ENCODE peak calls at places on chromosomes 16 and 17, in eight cellular contexts. K is fibroblast of pulmonary artery; A is uterus; I is lower leg skin; V is testis; J is heart right ventricle; X is A673; D is naive thymus-derived CD4-positive, alpha-beta T cell. B is an unnamed sample.

GRCh38 chr17:1590031-1590746 is 27.6 kb upstream of the PITPNA start:
- DNase-seq in X (peak), J (peak), D (no peak), A (peak), K (peak), I (no peak), V (peak), B (peak)

GRCh38 chr17:65243838-65244237 is 106.7 kb downstream of the RGS9 start:
- DNase-seq in J (no peak), D (no peak), A (no peak), K (peak), I (peak), X (peak), V (no peak), B (no peak)

GRCh38 chr16:81718637-81719036 is 60.5 kb upstream of the PLCG2 start:
- DNase-seq in K (no peak), J (no peak), V (no peak), X (no peak), D (no peak), I (no peak), A (no peak), B (no peak)

GRCh38 chr17:38627957-38628356 is 22.2 kb upstream of the SRCIN1 start:
- DNase-seq in J (no peak), D (no peak), V (no peak), I (peak), A (no peak), X (no peak), K (no peak), B (no peak)

GRCh38 chr16:88387177-88387576 is 4.4 kb downstream of the ZNF469 start:
- DNase-seq in D (no peak), X (no peak), A (no peak), I (no peak), V (no peak), K (no peak), J (no peak), B (no peak)

GRCh38 chr16:57502048-57502775 is 15.9 kb upstream of the DOK4 start:
- DNase-seq in V (no peak), I (no peak), K (no peak), X (no peak), A (no peak), D (no peak), J (no peak), B (no peak)

GRCh38 chr17:37713028-37713431 is 31.8 kb downstream of the HNF1B start:
- DNase-seq in I (no peak), X (no peak), J (no peak), D (no peak), K (no peak), V (no peak), A (no peak), B (no peak)

GRCh38 chr17:20852541-20853370 is 190.1 kb downstream of the USP22 start:
- DNase-seq in V (peak), J (peak), K (no peak), D (no peak), X (peak), A (peak), I (peak), B (peak)

GRCh38 chr16:16144416-16144815 is 78.9 kb downstream of the ABCC6 start:
- DNase-seq in I (no peak), K (no peak), V (no peak), J (no peak), A (no peak), D (no peak), X (no peak), B (no peak)

GRCh38 chr17:65729207-65729606 is 167.8 kb upstream of the AXIN2 start:
- DNase-seq in J (no peak), X (no peak), K (no peak), D (no peak), V (no peak), I (no peak), A (no peak), B (no peak)

GRCh38 chr16:73183678-73184092 is 135.8 kb upstream of the ZFHX3 start:
- DNase-seq in V (no peak), J (no peak), X (no peak), D (no peak), K (peak), I (no peak), A (peak), B (peak)

GRCh38 chr17:80559688-80560290 is 15.2 kb downstream of the RPTOR start:
- DNase-seq in D (no peak), K (peak), V (peak), I (peak), J (no peak), A (no peak), X (no peak), B (no peak)

GRCh38 chr17:76199466-76199865 is 40.8 kb downstream of the RNF157 start:
- DNase-seq in K (no peak), D (peak), X (no peak), J (no peak), I (no peak), A (no peak), V (no peak), B (no peak)

DNA sequence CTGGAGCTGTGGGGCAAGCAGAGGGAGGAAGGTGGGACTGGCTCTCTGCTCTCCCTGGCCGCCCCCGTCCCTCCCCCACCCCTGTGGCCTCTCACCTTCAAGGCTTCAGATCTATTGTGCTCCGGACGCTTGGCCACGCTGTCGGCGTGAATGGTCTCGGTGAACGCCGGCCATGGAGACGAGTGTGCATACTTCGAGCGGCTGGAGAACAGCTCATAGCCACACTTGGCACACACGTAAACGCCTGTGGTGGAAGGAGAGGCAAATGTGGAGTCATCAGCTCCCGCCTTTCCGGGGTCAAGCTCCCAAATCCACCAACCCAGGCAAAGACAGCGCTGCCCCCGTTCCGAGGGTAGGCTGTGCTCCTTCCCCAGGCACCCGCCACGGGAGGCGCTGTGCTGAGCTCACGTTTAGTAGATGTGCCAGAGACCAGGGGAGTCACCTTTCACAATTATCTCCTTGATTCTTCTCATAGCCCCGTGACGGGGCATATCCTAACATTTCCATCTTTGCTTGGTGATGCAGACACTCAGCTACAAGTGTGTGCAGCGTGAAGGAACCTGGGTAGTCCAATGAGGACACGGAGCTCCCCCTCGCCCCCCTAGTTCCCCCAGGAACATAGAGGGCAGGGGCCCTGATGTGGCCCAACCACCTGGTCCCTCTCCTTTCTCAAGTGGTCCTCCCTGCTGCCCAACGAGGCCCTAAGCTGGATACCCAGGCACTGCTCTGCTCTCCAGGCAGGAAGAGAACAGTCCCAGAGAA is 1.7 kb downstream of the MSRB1 start:
- DNase-seq in D (no peak), A (no peak), X (no peak), K (no peak), V (no peak), I (no peak), J (no peak), B (no peak)
- H3K4me3 ChIP-seq in D (no peak), A (no peak), X (no peak), K (no peak), V (no peak), I (no peak), J (peak), B (no peak)

DNA sequence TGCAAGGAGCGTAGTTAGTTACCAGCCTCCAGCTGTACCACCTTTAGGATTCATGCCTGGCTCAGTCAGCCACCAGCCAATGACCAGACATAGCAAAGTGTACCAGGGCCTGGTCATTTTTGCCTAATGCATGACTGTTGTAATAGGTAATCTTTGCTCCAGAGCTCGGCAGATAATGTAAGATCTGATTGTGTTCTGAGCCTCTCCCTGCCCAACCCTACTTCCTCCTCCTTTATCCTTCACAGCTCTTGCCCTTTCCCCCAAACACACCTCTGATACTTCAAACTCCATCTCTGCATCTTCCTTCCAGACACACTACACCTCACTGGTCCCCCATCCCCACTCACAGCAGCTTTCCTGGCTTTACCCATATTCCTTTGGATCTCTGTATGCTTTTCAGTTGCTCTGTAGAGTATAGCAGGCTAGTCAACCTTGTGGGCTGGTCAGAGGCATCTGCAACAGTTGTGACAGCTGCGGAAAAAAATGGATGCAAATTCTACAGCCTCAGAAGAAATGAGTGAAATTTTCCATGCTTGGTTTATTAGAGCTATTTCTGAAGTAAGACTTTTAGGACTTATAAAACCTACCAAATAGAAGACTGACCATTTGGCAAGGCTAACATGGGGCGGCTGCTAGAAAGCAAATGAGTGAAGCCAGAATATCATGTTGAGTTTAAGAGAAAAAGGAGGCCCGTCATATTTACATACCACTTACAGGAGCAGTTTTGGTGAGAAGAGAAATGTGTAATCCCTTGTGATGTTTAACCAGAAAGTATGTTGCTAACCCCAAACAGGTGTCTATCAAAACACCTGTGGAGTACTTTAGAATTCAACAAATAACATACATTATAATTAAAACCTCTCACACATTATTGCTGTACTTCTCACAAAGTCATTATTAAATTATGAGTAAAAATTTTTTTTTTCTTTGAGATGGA is 19.9 kb upstream of the C16orf87 start:
- DNase-seq in V (no peak), K (no peak), I (peak), A (no peak), X (no peak), D (no peak), J (no peak), B (no peak)
- H3K4me3 ChIP-seq in V (no peak), K (no peak), I (no peak), A (no peak), X (no peak), D (no peak), J (no peak), B (no peak)

DNA sequence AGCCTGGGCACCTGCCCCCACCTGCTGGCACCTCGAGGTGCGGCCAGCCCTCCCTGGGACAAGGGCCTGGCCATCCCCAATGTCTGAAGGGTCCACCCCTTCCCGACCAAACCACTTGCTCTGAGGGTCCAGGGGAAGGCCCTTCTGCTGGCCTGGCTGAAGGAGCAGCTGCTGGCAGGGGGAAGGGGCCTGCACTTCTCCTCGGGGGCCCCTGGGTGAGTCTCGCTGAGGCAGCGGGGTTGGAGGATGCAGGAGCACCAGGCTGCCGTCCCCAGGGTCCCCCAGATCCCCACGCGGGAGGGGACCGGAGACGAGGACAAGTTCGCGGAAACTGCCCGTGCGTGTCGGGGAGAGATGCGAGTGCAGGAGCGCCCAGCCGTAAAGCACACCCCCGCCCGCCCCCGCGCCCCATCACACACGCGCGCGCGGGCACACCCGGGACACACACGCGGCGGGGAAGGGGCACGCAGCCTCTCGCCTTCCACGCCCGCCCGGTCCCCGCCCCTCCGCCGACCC is 725 bp upstream of the CACNA1H start:
- DNase-seq in X (peak), V (no peak), D (peak), I (no peak), J (no peak), K (no peak), A (no peak), B (peak)
- H3K4me3 ChIP-seq in X (peak), V (peak), D (no peak), I (no peak), J (peak), K (no peak), A (peak), B (peak)

DNA sequence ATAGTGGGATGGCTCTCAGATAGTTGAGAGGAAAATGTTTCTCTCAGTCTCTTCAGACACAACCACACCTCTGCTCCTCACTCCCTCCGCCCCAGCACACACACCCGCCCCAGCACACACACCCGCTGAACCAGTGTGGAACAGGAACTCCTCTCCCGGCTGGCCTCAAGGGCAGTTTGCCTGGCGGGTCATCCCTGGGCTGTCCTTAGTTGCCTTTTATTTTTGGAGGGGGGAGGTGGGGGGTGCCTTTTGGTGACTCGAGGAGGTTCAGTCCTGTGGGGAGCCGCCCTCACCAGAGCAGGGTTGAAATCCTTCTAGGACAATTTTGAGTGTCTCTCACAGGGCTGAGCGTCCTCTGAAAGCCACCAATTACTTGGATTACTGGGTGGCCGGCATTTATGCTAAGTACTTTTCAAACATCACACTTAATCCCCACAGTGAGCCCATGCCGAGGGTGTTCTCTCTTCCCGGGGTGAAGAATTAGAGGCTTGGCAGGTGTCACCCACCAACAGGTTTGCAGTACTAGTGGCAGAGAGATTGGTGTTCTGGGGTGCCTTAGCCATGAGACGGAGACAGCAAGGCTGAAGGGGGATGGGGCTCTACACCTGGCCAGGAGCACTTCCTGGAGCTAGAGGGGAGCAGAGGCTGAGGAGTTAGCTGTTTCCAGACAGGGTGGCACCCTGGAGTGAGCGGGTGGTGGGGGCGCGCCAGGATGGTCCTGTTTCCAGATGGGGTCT is 2.8 kb downstream of the RASD1 start:
- DNase-seq in I (peak), X (no peak), J (peak), K (no peak), V (peak), D (no peak), A (no peak), B (no peak)
- H3K4me3 ChIP-seq in I (no peak), X (no peak), J (no peak), K (no peak), V (peak), D (no peak), A (no peak), B (no peak)

DNA sequence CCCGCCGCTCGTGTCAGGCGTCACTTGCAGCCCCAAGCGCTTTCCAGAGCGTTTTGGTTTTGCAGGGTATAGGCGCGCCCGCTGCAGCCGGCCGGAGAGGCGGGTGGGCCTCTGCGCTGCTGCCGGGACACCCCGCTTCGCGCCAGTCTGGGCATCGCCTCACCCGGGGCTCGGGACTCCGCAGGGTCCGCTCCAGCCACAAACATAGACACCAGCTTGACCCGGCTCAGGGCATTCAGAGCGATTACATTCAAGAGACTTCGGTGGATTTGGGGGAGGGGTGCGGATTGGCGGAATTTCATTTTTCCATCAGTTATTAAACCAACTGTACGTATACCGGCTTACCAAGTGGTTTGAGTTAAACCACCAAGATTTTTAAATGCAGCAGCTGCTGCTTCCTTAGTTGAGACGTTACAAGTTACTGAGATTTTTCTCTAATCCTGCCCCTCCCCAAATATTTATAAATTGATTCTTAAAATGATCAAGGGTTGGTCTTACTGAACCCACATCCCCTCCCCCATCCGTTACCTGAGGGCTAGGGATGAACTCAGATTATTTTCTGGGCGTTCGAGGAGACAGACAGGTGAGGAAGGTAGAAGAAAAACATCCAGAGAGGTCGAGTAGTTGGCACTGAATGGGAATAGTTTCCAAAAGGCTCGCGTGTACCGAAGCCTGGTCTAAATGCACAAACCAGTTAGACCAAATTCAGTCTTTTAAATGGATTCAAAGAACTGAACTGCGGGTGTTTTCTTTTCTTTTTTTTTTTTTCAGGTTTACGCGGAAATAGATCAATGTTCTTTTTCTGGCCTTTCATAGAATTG is 1.5 kb downstream of the CRHR1 start:
- DNase-seq in X (no peak), K (no peak), A (no peak), J (no peak), D (no peak), I (no peak), V (no peak), B (no peak)
- H3K4me3 ChIP-seq in X (no peak), K (no peak), A (peak), J (peak), D (peak), I (peak), V (peak), B (peak)

GRCh38 chr16:3234543-3235541 is at the start of gene ZNF200:
- DNase-seq in K (peak), D (peak), A (peak), X (peak), I (peak), V (peak), J (peak), B (peak)

DNA sequence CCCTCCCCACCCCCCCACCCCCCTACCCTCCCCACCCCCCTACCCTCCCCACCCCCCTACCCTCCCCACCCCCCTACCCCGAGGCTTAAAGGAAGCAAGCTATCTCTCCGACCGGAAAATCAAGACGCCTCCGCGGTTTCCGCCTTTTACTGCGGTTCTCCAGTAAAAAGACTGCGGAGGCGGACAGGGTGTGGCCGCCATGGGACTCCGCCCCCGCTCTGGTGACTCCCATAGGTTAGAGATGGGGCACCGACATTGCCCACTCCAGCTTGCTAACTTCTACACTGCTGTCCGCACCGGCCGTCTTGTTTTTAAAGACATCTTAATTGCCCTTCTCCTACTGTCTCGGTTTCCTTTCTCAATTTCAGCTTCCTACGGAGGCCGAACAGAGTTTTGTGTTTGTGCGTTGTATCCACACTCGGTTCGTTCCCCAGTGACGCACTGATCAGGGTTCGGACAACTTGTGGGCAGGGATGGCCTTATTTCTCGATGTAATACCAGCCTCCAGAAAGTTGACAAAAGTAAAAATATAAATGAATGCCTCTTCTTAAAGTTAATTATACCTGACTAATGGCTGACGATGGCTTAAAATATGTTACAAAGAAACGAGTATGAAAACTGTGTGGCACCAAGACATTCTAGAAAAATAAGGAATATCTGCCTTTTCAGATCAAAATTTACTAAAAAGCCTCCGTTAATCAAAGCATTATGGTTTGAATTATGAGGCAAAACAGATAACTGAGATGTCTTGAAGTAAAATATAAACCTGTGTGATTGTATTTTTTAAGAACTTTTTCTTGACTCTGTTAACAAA is 1.1 kb upstream of the ZNF200 start:
- DNase-seq in V (peak), K (no peak), I (peak), J (peak), A (peak), X (peak), D (peak), B (peak)
- H3K4me3 ChIP-seq in V (peak), K (no peak), I (no peak), J (no peak), A (no peak), X (no peak), D (no peak), B (no peak)